ENCODE peak calls at places on chromosomes 1 and 21, in eight cellular contexts. One of them, this sample, is unnamed.

GRCh38 chr1:70675737-70676156 is 264.7 kb downstream of the CTH start:
- DNase-seq in transverse colon: no peak
- DNase-seq in stimulated activated CD4-positive, alpha-beta T cell treated with anti-CD3 and anti-CD28 coated beads, Interleukin-1b, Interleukin-23, amount 100 ng/mL, for 1 hour: no peak
- DNase-seq in stimulated activated CD8-positive, alpha-beta memory T cell treated with anti-CD3 and anti-CD28 coated beads, Interleukin-4, amount 100 ng/mL, for 1 hour: no peak
- DNase-seq in K562: peak
- DNase-seq in DMS153: no peak
- DNase-seq in non-pigmented ciliary epithelial cell: no peak
- DNase-seq in NCI-H2081: no peak
- DNase-seq in this sample: peak

GRCh38 chr21:29433366-29434059 is 134.8 kb downstream of the BACH1 start:
- DNase-seq in transverse colon: no peak
- DNase-seq in stimulated activated CD4-positive, alpha-beta T cell treated with anti-CD3 and anti-CD28 coated beads, Interleukin-1b, Interleukin-23, amount 100 ng/mL, for 1 hour: no peak
- DNase-seq in stimulated activated CD8-positive, alpha-beta memory T cell treated with anti-CD3 and anti-CD28 coated beads, Interleukin-4, amount 100 ng/mL, for 1 hour: no peak
- DNase-seq in K562: peak
- DNase-seq in DMS153: no peak
- DNase-seq in non-pigmented ciliary epithelial cell: no peak
- DNase-seq in NCI-H2081: no peak
- DNase-seq in this sample: no peak

GRCh38 chr1:211637066-211637465 is 38.4 kb downstream of the NEK2 start:
- DNase-seq in transverse colon: no peak
- DNase-seq in stimulated activated CD4-positive, alpha-beta T cell treated with anti-CD3 and anti-CD28 coated beads, Interleukin-1b, Interleukin-23, amount 100 ng/mL, for 1 hour: no peak
- DNase-seq in stimulated activated CD8-positive, alpha-beta memory T cell treated with anti-CD3 and anti-CD28 coated beads, Interleukin-4, amount 100 ng/mL, for 1 hour: no peak
- DNase-seq in K562: no peak
- DNase-seq in DMS153: no peak
- DNase-seq in non-pigmented ciliary epithelial cell: no peak
- DNase-seq in NCI-H2081: no peak
- DNase-seq in this sample: no peak

GRCh38 chr1:82565546-82565945 is 764.8 kb downstream of the ADGRL2 start:
- DNase-seq in transverse colon: no peak
- DNase-seq in stimulated activated CD4-positive, alpha-beta T cell treated with anti-CD3 and anti-CD28 coated beads, Interleukin-1b, Interleukin-23, amount 100 ng/mL, for 1 hour: no peak
- DNase-seq in stimulated activated CD8-positive, alpha-beta memory T cell treated with anti-CD3 and anti-CD28 coated beads, Interleukin-4, amount 100 ng/mL, for 1 hour: no peak
- DNase-seq in K562: no peak
- DNase-seq in DMS153: no peak
- DNase-seq in non-pigmented ciliary epithelial cell: peak
- DNase-seq in NCI-H2081: peak
- DNase-seq in this sample: no peak

GRCh38 chr1:44611419-44611818 is 62.9 kb downstream of the TMEM53 start:
- DNase-seq in transverse colon: no peak
- DNase-seq in stimulated activated CD4-positive, alpha-beta T cell treated with anti-CD3 and anti-CD28 coated beads, Interleukin-1b, Interleukin-23, amount 100 ng/mL, for 1 hour: no peak
- DNase-seq in stimulated activated CD8-positive, alpha-beta memory T cell treated with anti-CD3 and anti-CD28 coated beads, Interleukin-4, amount 100 ng/mL, for 1 hour: no peak
- DNase-seq in K562: no peak
- DNase-seq in DMS153: no peak
- DNase-seq in non-pigmented ciliary epithelial cell: no peak
- DNase-seq in NCI-H2081: no peak
- DNase-seq in this sample: no peak

GRCh38 chr1:7042322-7043231 is 257.3 kb downstream of the CAMTA1 start:
- DNase-seq in transverse colon: no peak
- DNase-seq in stimulated activated CD4-positive, alpha-beta T cell treated with anti-CD3 and anti-CD28 coated beads, Interleukin-1b, Interleukin-23, amount 100 ng/mL, for 1 hour: no peak
- DNase-seq in stimulated activated CD8-positive, alpha-beta memory T cell treated with anti-CD3 and anti-CD28 coated beads, Interleukin-4, amount 100 ng/mL, for 1 hour: no peak
- DNase-seq in K562: peak
- DNase-seq in DMS153: peak
- DNase-seq in non-pigmented ciliary epithelial cell: peak
- DNase-seq in NCI-H2081: peak
- DNase-seq in this sample: peak

GRCh38 chr1:200364831-200365230 is 45.0 kb downstream of the ZNF281 start:
- DNase-seq in transverse colon: no peak
- DNase-seq in stimulated activated CD4-positive, alpha-beta T cell treated with anti-CD3 and anti-CD28 coated beads, Interleukin-1b, Interleukin-23, amount 100 ng/mL, for 1 hour: no peak
- DNase-seq in stimulated activated CD8-positive, alpha-beta memory T cell treated with anti-CD3 and anti-CD28 coated beads, Interleukin-4, amount 100 ng/mL, for 1 hour: no peak
- DNase-seq in K562: no peak
- DNase-seq in DMS153: no peak
- DNase-seq in non-pigmented ciliary epithelial cell: no peak
- DNase-seq in NCI-H2081: no peak
- DNase-seq in this sample: no peak

GRCh38 chr1:10074059-10074854 is 41.5 kb downstream of the UBE4B start:
- DNase-seq in transverse colon: peak
- DNase-seq in stimulated activated CD4-positive, alpha-beta T cell treated with anti-CD3 and anti-CD28 coated beads, Interleukin-1b, Interleukin-23, amount 100 ng/mL, for 1 hour: peak
- DNase-seq in stimulated activated CD8-positive, alpha-beta memory T cell treated with anti-CD3 and anti-CD28 coated beads, Interleukin-4, amount 100 ng/mL, for 1 hour: peak
- DNase-seq in K562: peak
- DNase-seq in DMS153: no peak
- DNase-seq in non-pigmented ciliary epithelial cell: peak
- DNase-seq in NCI-H2081: no peak
- DNase-seq in this sample: peak

GRCh38 chr1:39525366-39526165 is 34.1 kb downstream of the BMP8A start:
- DNase-seq in transverse colon: peak
- DNase-seq in stimulated activated CD4-positive, alpha-beta T cell treated with anti-CD3 and anti-CD28 coated beads, Interleukin-1b, Interleukin-23, amount 100 ng/mL, for 1 hour: no peak
- DNase-seq in stimulated activated CD8-positive, alpha-beta memory T cell treated with anti-CD3 and anti-CD28 coated beads, Interleukin-4, amount 100 ng/mL, for 1 hour: no peak
- DNase-seq in K562: no peak
- DNase-seq in DMS153: no peak
- DNase-seq in non-pigmented ciliary epithelial cell: no peak
- DNase-seq in NCI-H2081: no peak
- DNase-seq in this sample: peak

GRCh38 chr21:38804617-38805281 is 980 bp upstream of the ETS2 start:
- DNase-seq in transverse colon: peak
- DNase-seq in stimulated activated CD4-positive, alpha-beta T cell treated with anti-CD3 and anti-CD28 coated beads, Interleukin-1b, Interleukin-23, amount 100 ng/mL, for 1 hour: no peak
- DNase-seq in stimulated activated CD8-positive, alpha-beta memory T cell treated with anti-CD3 and anti-CD28 coated beads, Interleukin-4, amount 100 ng/mL, for 1 hour: no peak
- DNase-seq in K562: peak
- DNase-seq in DMS153: no peak
- DNase-seq in non-pigmented ciliary epithelial cell: no peak
- DNase-seq in NCI-H2081: peak
- DNase-seq in this sample: no peak

GRCh38 chr1:92951141-92951582 is 10.1 kb downstream of the DIPK1A start:
- DNase-seq in transverse colon: peak
- DNase-seq in stimulated activated CD4-positive, alpha-beta T cell treated with anti-CD3 and anti-CD28 coated beads, Interleukin-1b, Interleukin-23, amount 100 ng/mL, for 1 hour: no peak
- DNase-seq in stimulated activated CD8-positive, alpha-beta memory T cell treated with anti-CD3 and anti-CD28 coated beads, Interleukin-4, amount 100 ng/mL, for 1 hour: no peak
- DNase-seq in K562: peak
- DNase-seq in DMS153: no peak
- DNase-seq in non-pigmented ciliary epithelial cell: no peak
- DNase-seq in NCI-H2081: no peak
- DNase-seq in this sample: peak

GRCh38 chr1:116679091-116679827 is 11.7 kb upstream of the IGSF3 start:
- DNase-seq in transverse colon: no peak
- DNase-seq in stimulated activated CD4-positive, alpha-beta T cell treated with anti-CD3 and anti-CD28 coated beads, Interleukin-1b, Interleukin-23, amount 100 ng/mL, for 1 hour: no peak
- DNase-seq in stimulated activated CD8-positive, alpha-beta memory T cell treated with anti-CD3 and anti-CD28 coated beads, Interleukin-4, amount 100 ng/mL, for 1 hour: no peak
- DNase-seq in K562: peak
- DNase-seq in DMS153: no peak
- DNase-seq in non-pigmented ciliary epithelial cell: no peak
- DNase-seq in NCI-H2081: no peak
- DNase-seq in this sample: no peak

GRCh38 chr1:230848235-230848634 is 20.1 kb downstream of the C1orf198 start:
- DNase-seq in transverse colon: no peak
- DNase-seq in stimulated activated CD4-positive, alpha-beta T cell treated with anti-CD3 and anti-CD28 coated beads, Interleukin-1b, Interleukin-23, amount 100 ng/mL, for 1 hour: no peak
- DNase-seq in stimulated activated CD8-positive, alpha-beta memory T cell treated with anti-CD3 and anti-CD28 coated beads, Interleukin-4, amount 100 ng/mL, for 1 hour: no peak
- DNase-seq in K562: no peak
- DNase-seq in DMS153: no peak
- DNase-seq in non-pigmented ciliary epithelial cell: no peak
- DNase-seq in NCI-H2081: no peak
- DNase-seq in this sample: no peak

GRCh38 chr1:35454175-35454574 is 103.0 kb downstream of the KIAA0319L start:
- DNase-seq in transverse colon: no peak
- DNase-seq in stimulated activated CD4-positive, alpha-beta T cell treated with anti-CD3 and anti-CD28 coated beads, Interleukin-1b, Interleukin-23, amount 100 ng/mL, for 1 hour: no peak
- DNase-seq in stimulated activated CD8-positive, alpha-beta memory T cell treated with anti-CD3 and anti-CD28 coated beads, Interleukin-4, amount 100 ng/mL, for 1 hour: no peak
- DNase-seq in K562: no peak
- DNase-seq in DMS153: no peak
- DNase-seq in non-pigmented ciliary epithelial cell: no peak
- DNase-seq in NCI-H2081: no peak
- DNase-seq in this sample: no peak

GRCh38 chr1:229637746-229638145 is 11.7 kb downstream of the URB2 start:
- DNase-seq in transverse colon: no peak
- DNase-seq in stimulated activated CD4-positive, alpha-beta T cell treated with anti-CD3 and anti-CD28 coated beads, Interleukin-1b, Interleukin-23, amount 100 ng/mL, for 1 hour: no peak
- DNase-seq in stimulated activated CD8-positive, alpha-beta memory T cell treated with anti-CD3 and anti-CD28 coated beads, Interleukin-4, amount 100 ng/mL, for 1 hour: no peak
- DNase-seq in K562: no peak
- DNase-seq in DMS153: no peak
- DNase-seq in non-pigmented ciliary epithelial cell: no peak
- DNase-seq in NCI-H2081: no peak
- DNase-seq in this sample: no peak

GRCh38 chr1:116556289-116557006 is 14.4 kb downstream of the CD58 start:
- DNase-seq in transverse colon: peak
- DNase-seq in stimulated activated CD4-positive, alpha-beta T cell treated with anti-CD3 and anti-CD28 coated beads, Interleukin-1b, Interleukin-23, amount 100 ng/mL, for 1 hour: peak
- DNase-seq in stimulated activated CD8-positive, alpha-beta memory T cell treated with anti-CD3 and anti-CD28 coated beads, Interleukin-4, amount 100 ng/mL, for 1 hour: peak
- DNase-seq in K562: peak
- DNase-seq in DMS153: no peak
- DNase-seq in non-pigmented ciliary epithelial cell: peak
- DNase-seq in NCI-H2081: no peak
- DNase-seq in this sample: peak

GRCh38 chr21:32347887-32348450 is 44.8 kb downstream of the URB1 start:
- DNase-seq in transverse colon: peak
- DNase-seq in stimulated activated CD4-positive, alpha-beta T cell treated with anti-CD3 and anti-CD28 coated beads, Interleukin-1b, Interleukin-23, amount 100 ng/mL, for 1 hour: no peak
- DNase-seq in stimulated activated CD8-positive, alpha-beta memory T cell treated with anti-CD3 and anti-CD28 coated beads, Interleukin-4, amount 100 ng/mL, for 1 hour: no peak
- DNase-seq in K562: no peak
- DNase-seq in DMS153: no peak
- DNase-seq in non-pigmented ciliary epithelial cell: no peak
- DNase-seq in NCI-H2081: no peak
- DNase-seq in this sample: no peak

GRCh38 chr1:198846506-198847010 is 207.7 kb downstream of the PTPRC start:
- DNase-seq in transverse colon: no peak
- DNase-seq in stimulated activated CD4-positive, alpha-beta T cell treated with anti-CD3 and anti-CD28 coated beads, Interleukin-1b, Interleukin-23, amount 100 ng/mL, for 1 hour: no peak
- DNase-seq in stimulated activated CD8-positive, alpha-beta memory T cell treated with anti-CD3 and anti-CD28 coated beads, Interleukin-4, amount 100 ng/mL, for 1 hour: no peak
- DNase-seq in K562: no peak
- DNase-seq in DMS153: no peak
- DNase-seq in non-pigmented ciliary epithelial cell: no peak
- DNase-seq in NCI-H2081: no peak
- DNase-seq in this sample: no peak

GRCh38 chr1:156865865-156866678 is 5.4 kb downstream of the NTRK1 start:
- DNase-seq in transverse colon: no peak
- DNase-seq in stimulated activated CD4-positive, alpha-beta T cell treated with anti-CD3 and anti-CD28 coated beads, Interleukin-1b, Interleukin-23, amount 100 ng/mL, for 1 hour: no peak
- DNase-seq in stimulated activated CD8-positive, alpha-beta memory T cell treated with anti-CD3 and anti-CD28 coated beads, Interleukin-4, amount 100 ng/mL, for 1 hour: no peak
- DNase-seq in K562: peak
- DNase-seq in DMS153: no peak
- DNase-seq in non-pigmented ciliary epithelial cell: no peak
- DNase-seq in NCI-H2081: no peak
- DNase-seq in this sample: no peak

GRCh38 chr1:183567584-183567983 is 22.7 kb downstream of the NCF2 start:
- DNase-seq in transverse colon: peak
- DNase-seq in stimulated activated CD4-positive, alpha-beta T cell treated with anti-CD3 and anti-CD28 coated beads, Interleukin-1b, Interleukin-23, amount 100 ng/mL, for 1 hour: no peak
- DNase-seq in stimulated activated CD8-positive, alpha-beta memory T cell treated with anti-CD3 and anti-CD28 coated beads, Interleukin-4, amount 100 ng/mL, for 1 hour: no peak
- DNase-seq in K562: peak
- DNase-seq in DMS153: peak
- DNase-seq in non-pigmented ciliary epithelial cell: no peak
- DNase-seq in NCI-H2081: peak
- DNase-seq in this sample: peak

GRCh38 chr1:51621841-51622454 is 5.1 kb downstream of the OSBPL9 start:
- DNase-seq in transverse colon: no peak
- DNase-seq in stimulated activated CD4-positive, alpha-beta T cell treated with anti-CD3 and anti-CD28 coated beads, Interleukin-1b, Interleukin-23, amount 100 ng/mL, for 1 hour: no peak
- DNase-seq in stimulated activated CD8-positive, alpha-beta memory T cell treated with anti-CD3 and anti-CD28 coated beads, Interleukin-4, amount 100 ng/mL, for 1 hour: no peak
- DNase-seq in K562: no peak
- DNase-seq in DMS153: no peak
- DNase-seq in non-pigmented ciliary epithelial cell: no peak
- DNase-seq in NCI-H2081: no peak
- DNase-seq in this sample: no peak

GRCh38 chr1:111856411-111857135 is 100.9 kb downstream of the DDX20 start:
- DNase-seq in transverse colon: no peak
- DNase-seq in stimulated activated CD4-positive, alpha-beta T cell treated with anti-CD3 and anti-CD28 coated beads, Interleukin-1b, Interleukin-23, amount 100 ng/mL, for 1 hour: no peak
- DNase-seq in stimulated activated CD8-positive, alpha-beta memory T cell treated with anti-CD3 and anti-CD28 coated beads, Interleukin-4, amount 100 ng/mL, for 1 hour: no peak
- DNase-seq in K562: no peak
- DNase-seq in DMS153: peak
- DNase-seq in non-pigmented ciliary epithelial cell: no peak
- DNase-seq in NCI-H2081: peak
- DNase-seq in this sample: no peak

GRCh38 chr1:185843971-185844370 is 109.8 kb downstream of the HMCN1 start:
- DNase-seq in transverse colon: no peak
- DNase-seq in stimulated activated CD4-positive, alpha-beta T cell treated with anti-CD3 and anti-CD28 coated beads, Interleukin-1b, Interleukin-23, amount 100 ng/mL, for 1 hour: no peak
- DNase-seq in stimulated activated CD8-positive, alpha-beta memory T cell treated with anti-CD3 and anti-CD28 coated beads, Interleukin-4, amount 100 ng/mL, for 1 hour: no peak
- DNase-seq in K562: no peak
- DNase-seq in DMS153: no peak
- DNase-seq in non-pigmented ciliary epithelial cell: no peak
- DNase-seq in NCI-H2081: no peak
- DNase-seq in this sample: no peak

GRCh38 chr1:116988908-116989307 is 12.7 kb upstream of the CD101 start:
- DNase-seq in transverse colon: peak
- DNase-seq in stimulated activated CD4-positive, alpha-beta T cell treated with anti-CD3 and anti-CD28 coated beads, Interleukin-1b, Interleukin-23, amount 100 ng/mL, for 1 hour: no peak
- DNase-seq in stimulated activated CD8-positive, alpha-beta memory T cell treated with anti-CD3 and anti-CD28 coated beads, Interleukin-4, amount 100 ng/mL, for 1 hour: no peak
- DNase-seq in K562: no peak
- DNase-seq in DMS153: peak
- DNase-seq in non-pigmented ciliary epithelial cell: no peak
- DNase-seq in NCI-H2081: peak
- DNase-seq in this sample: no peak

GRCh38 chr1:37338658-37339057 is 135.7 kb upstream of the ZC3H12A start:
- DNase-seq in transverse colon: no peak
- DNase-seq in stimulated activated CD4-positive, alpha-beta T cell treated with anti-CD3 and anti-CD28 coated beads, Interleukin-1b, Interleukin-23, amount 100 ng/mL, for 1 hour: no peak
- DNase-seq in stimulated activated CD8-positive, alpha-beta memory T cell treated with anti-CD3 and anti-CD28 coated beads, Interleukin-4, amount 100 ng/mL, for 1 hour: no peak
- DNase-seq in K562: no peak
- DNase-seq in DMS153: peak
- DNase-seq in non-pigmented ciliary epithelial cell: no peak
- DNase-seq in NCI-H2081: peak
- DNase-seq in this sample: no peak

GRCh38 chr1:155794605-155795265 is 62.3 kb downstream of the GON4L start:
- DNase-seq in transverse colon: no peak
- DNase-seq in stimulated activated CD4-positive, alpha-beta T cell treated with anti-CD3 and anti-CD28 coated beads, Interleukin-1b, Interleukin-23, amount 100 ng/mL, for 1 hour: no peak
- DNase-seq in stimulated activated CD8-positive, alpha-beta memory T cell treated with anti-CD3 and anti-CD28 coated beads, Interleukin-4, amount 100 ng/mL, for 1 hour: no peak
- DNase-seq in K562: no peak
- DNase-seq in DMS153: no peak
- DNase-seq in non-pigmented ciliary epithelial cell: no peak
- DNase-seq in NCI-H2081: no peak
- DNase-seq in this sample: no peak

GRCh38 chr1:87644500-87645245 is 316.0 kb downstream of the LMO4 start:
- DNase-seq in transverse colon: no peak
- DNase-seq in stimulated activated CD4-positive, alpha-beta T cell treated with anti-CD3 and anti-CD28 coated beads, Interleukin-1b, Interleukin-23, amount 100 ng/mL, for 1 hour: no peak
- DNase-seq in stimulated activated CD8-positive, alpha-beta memory T cell treated with anti-CD3 and anti-CD28 coated beads, Interleukin-4, amount 100 ng/mL, for 1 hour: no peak
- DNase-seq in K562: no peak
- DNase-seq in DMS153: peak
- DNase-seq in non-pigmented ciliary epithelial cell: peak
- DNase-seq in NCI-H2081: no peak
- DNase-seq in this sample: no peak

GRCh38 chr21:42248241-42248640 is 29.3 kb downstream of the ABCG1 start:
- DNase-seq in transverse colon: no peak
- DNase-seq in stimulated activated CD4-positive, alpha-beta T cell treated with anti-CD3 and anti-CD28 coated beads, Interleukin-1b, Interleukin-23, amount 100 ng/mL, for 1 hour: no peak
- DNase-seq in stimulated activated CD8-positive, alpha-beta memory T cell treated with anti-CD3 and anti-CD28 coated beads, Interleukin-4, amount 100 ng/mL, for 1 hour: no peak
- DNase-seq in K562: no peak
- DNase-seq in DMS153: no peak
- DNase-seq in non-pigmented ciliary epithelial cell: no peak
- DNase-seq in NCI-H2081: no peak
- DNase-seq in this sample: no peak

GRCh38 chr1:227072991-227073390 is 132.9 kb downstream of the COQ8A start:
- DNase-seq in transverse colon: no peak
- DNase-seq in stimulated activated CD4-positive, alpha-beta T cell treated with anti-CD3 and anti-CD28 coated beads, Interleukin-1b, Interleukin-23, amount 100 ng/mL, for 1 hour: no peak
- DNase-seq in stimulated activated CD8-positive, alpha-beta memory T cell treated with anti-CD3 and anti-CD28 coated beads, Interleukin-4, amount 100 ng/mL, for 1 hour: no peak
- DNase-seq in K562: no peak
- DNase-seq in DMS153: no peak
- DNase-seq in non-pigmented ciliary epithelial cell: peak
- DNase-seq in NCI-H2081: no peak
- DNase-seq in this sample: peak

GRCh38 chr1:64980745-64981601 is 14.6 kb upstream of the JAK1 start:
- DNase-seq in transverse colon: no peak
- DNase-seq in stimulated activated CD4-positive, alpha-beta T cell treated with anti-CD3 and anti-CD28 coated beads, Interleukin-1b, Interleukin-23, amount 100 ng/mL, for 1 hour: no peak
- DNase-seq in stimulated activated CD8-positive, alpha-beta memory T cell treated with anti-CD3 and anti-CD28 coated beads, Interleukin-4, amount 100 ng/mL, for 1 hour: no peak
- DNase-seq in K562: no peak
- DNase-seq in DMS153: no peak
- DNase-seq in non-pigmented ciliary epithelial cell: no peak
- DNase-seq in NCI-H2081: no peak
- DNase-seq in this sample: no peak

GRCh38 chr1:234756066-234756783 is 146.2 kb upstream of the IRF2BP2 start:
- DNase-seq in transverse colon: no peak
- DNase-seq in stimulated activated CD4-positive, alpha-beta T cell treated with anti-CD3 and anti-CD28 coated beads, Interleukin-1b, Interleukin-23, amount 100 ng/mL, for 1 hour: no peak
- DNase-seq in stimulated activated CD8-positive, alpha-beta memory T cell treated with anti-CD3 and anti-CD28 coated beads, Interleukin-4, amount 100 ng/mL, for 1 hour: no peak
- DNase-seq in K562: no peak
- DNase-seq in DMS153: no peak
- DNase-seq in non-pigmented ciliary epithelial cell: no peak
- DNase-seq in NCI-H2081: no peak
- DNase-seq in this sample: no peak

GRCh38 chr1:21937372-21938121 is 437 bp upstream of the HSPG2 start:
- DNase-seq in transverse colon: peak
- DNase-seq in stimulated activated CD4-positive, alpha-beta T cell treated with anti-CD3 and anti-CD28 coated beads, Interleukin-1b, Interleukin-23, amount 100 ng/mL, for 1 hour: peak
- DNase-seq in stimulated activated CD8-positive, alpha-beta memory T cell treated with anti-CD3 and anti-CD28 coated beads, Interleukin-4, amount 100 ng/mL, for 1 hour: peak
- DNase-seq in K562: peak
- DNase-seq in DMS153: peak
- DNase-seq in non-pigmented ciliary epithelial cell: no peak
- DNase-seq in NCI-H2081: peak
- DNase-seq in this sample: peak

GRCh38 chr1:89047734-89048133 is 17.3 kb downstream of the GBP1 start:
- DNase-seq in transverse colon: no peak
- DNase-seq in stimulated activated CD4-positive, alpha-beta T cell treated with anti-CD3 and anti-CD28 coated beads, Interleukin-1b, Interleukin-23, amount 100 ng/mL, for 1 hour: no peak
- DNase-seq in stimulated activated CD8-positive, alpha-beta memory T cell treated with anti-CD3 and anti-CD28 coated beads, Interleukin-4, amount 100 ng/mL, for 1 hour: no peak
- DNase-seq in K562: no peak
- DNase-seq in DMS153: no peak
- DNase-seq in non-pigmented ciliary epithelial cell: no peak
- DNase-seq in NCI-H2081: no peak
- DNase-seq in this sample: no peak

GRCh38 chr1:226309398-226310122 is 596 bp upstream of the LIN9 start:
- DNase-seq in transverse colon: no peak
- DNase-seq in stimulated activated CD4-positive, alpha-beta T cell treated with anti-CD3 and anti-CD28 coated beads, Interleukin-1b, Interleukin-23, amount 100 ng/mL, for 1 hour: no peak
- DNase-seq in stimulated activated CD8-positive, alpha-beta memory T cell treated with anti-CD3 and anti-CD28 coated beads, Interleukin-4, amount 100 ng/mL, for 1 hour: no peak
- DNase-seq in K562: peak
- DNase-seq in DMS153: no peak
- DNase-seq in non-pigmented ciliary epithelial cell: no peak
- DNase-seq in NCI-H2081: no peak
- DNase-seq in this sample: no peak